ENCODE peak calls at places on chromosomes 4 and X, in four cellular contexts. R, P, X and V are unnamed samples.

GRCh38 chrX:28135378-28136047 is 154.3 kb upstream of the DCAF8L1 start:
- DNase-seq in X (no peak), P (no peak), R (no peak), V (no peak)

GRCh38 chr4:153438916-153439756 is 27.0 kb upstream of the TMEM131L start:
- DNase-seq in R (no peak), P (peak), X (no peak), V (no peak)

GRCh38 chr4:119592708-119593298 is 35.8 kb downstream of the PDE5A start:
- DNase-seq in X (no peak), R (no peak), P (no peak), V (no peak)

GRCh38 chr4:6235901-6236625 is 33.6 kb upstream of the WFS1 start:
- DNase-seq in P (no peak), R (no peak), X (no peak), V (no peak)

GRCh38 chr4:132642196-132642817 is 506.8 kb upstream of the PCDH10 start:
- DNase-seq in X (peak), P (peak), R (peak), V (peak)

GRCh38 chrX:122094611-122095010 is 1047.2 kb downstream of the GLUD2 start:
- DNase-seq in R (no peak), P (no peak), X (no peak), V (no peak)

GRCh38 chr4:173367946-173368345 is 2.8 kb upstream of the SAP30 start:
- DNase-seq in P (no peak), R (no peak), X (no peak), V (no peak)

GRCh38 chr4:27881705-27882104 is 1021.1 kb downstream of the STIM2 start:
- DNase-seq in P (no peak), R (no peak), X (no peak), V (no peak)

GRCh38 chrX:7582191-7582590 is 260.8 kb upstream of the VCX start:
- DNase-seq in P (no peak), X (no peak), R (no peak), V (no peak)

GRCh38 chr4:156963419-156963818 is 8.2 kb downstream of the PDGFC start:
- DNase-seq in R (no peak), P (no peak), X (no peak), V (no peak)

GRCh38 chr4:111678466-111678865 is 466.8 kb upstream of the FAM241A start:
- DNase-seq in R (no peak), X (no peak), P (no peak), V (no peak)

GRCh38 chr4:186851291-186852077 is 127.8 kb upstream of the FAT1 start:
- DNase-seq in X (no peak), R (no peak), P (no peak), V (no peak)

GRCh38 chrX:24799078-24799477 is 105.4 kb downstream of the POLA1 start:
- DNase-seq in P (no peak), X (no peak), R (no peak), V (no peak)

GRCh38 chr4:107931775-107932321 is 499 bp downstream of the CYP2U1 start:
- DNase-seq in X (no peak), P (no peak), R (no peak), V (no peak)

GRCh38 chrX:119399772-119400101 is 601 bp downstream of the SLC25A43 start:
- DNase-seq in P (no peak), X (no peak), R (no peak), V (no peak)

DNA sequence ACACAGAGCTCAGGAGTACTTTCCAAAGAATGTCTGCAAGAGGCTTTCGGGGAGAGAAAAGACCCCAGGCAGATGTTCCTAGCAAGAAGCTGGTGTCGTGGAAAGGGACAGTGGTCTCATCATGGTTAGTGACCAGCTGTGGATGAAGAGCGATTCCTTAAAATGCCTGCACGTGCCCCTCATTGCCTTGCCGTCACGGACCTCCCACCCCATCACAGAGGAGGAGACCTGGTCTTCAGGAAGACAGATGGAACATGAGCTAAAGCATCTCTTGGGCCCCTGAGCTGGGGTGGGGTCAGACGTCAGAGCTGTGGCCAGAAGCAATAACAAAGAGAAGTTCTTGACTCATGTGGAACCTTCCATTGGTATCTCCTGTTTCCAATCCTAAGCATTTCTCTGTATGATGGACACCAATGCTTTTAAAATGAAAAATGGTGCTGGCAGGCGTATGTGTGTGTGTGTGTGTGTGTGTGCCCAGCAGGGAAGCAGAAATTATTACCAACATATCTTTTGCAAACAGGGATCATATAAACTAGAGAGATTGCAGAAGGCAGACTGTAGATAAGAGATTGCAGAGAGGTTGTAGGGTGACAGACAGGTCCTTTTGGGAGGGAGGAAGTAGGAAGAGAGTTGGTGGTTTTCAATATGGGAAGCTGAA is 25.2 kb upstream of the ASMTL start:
- DNase-seq in P (no peak), X (no peak), R (no peak), V (no peak)
- TF ChIP-seq TARDBP in P (no peak), X (no peak), R (peak), V (no peak)

GRCh38 chr4:181952478-181952877 is 290.7 kb upstream of the TENM3 start:
- DNase-seq in R (no peak), P (no peak), X (no peak), V (no peak)
- TF ChIP-seq TARDBP in R (no peak), P (no peak), X (no peak), V (no peak)

DNA sequence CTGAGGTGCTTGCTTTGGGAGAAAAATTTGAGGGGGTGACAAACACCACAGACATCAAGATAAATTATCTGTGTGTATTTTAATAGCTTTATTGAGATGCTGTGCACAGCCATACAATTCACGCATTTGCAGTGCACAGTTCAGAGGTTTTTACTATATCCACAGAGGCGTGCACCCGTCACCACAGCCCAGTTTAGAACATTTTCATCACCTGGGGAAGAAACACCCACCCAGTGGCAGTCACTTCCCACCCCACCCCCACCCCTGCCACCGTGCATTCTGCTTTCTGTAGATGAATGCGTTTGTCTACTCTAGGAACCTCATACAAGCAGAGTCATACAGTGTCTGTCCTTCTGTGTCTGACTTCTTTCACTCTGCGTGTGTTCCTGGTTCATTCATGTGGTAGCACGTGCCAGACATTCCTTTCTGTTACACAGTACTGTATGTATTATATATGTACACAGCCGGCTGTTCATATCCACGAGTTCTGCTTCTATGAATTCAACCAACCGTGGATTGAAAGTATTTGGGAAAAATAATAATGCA is 122.8 kb downstream of the TBL1X start:
- DNase-seq in R (no peak), X (no peak), P (no peak), V (no peak)
- TF ChIP-seq TARDBP in R (no peak), X (no peak), P (no peak), V (no peak)

DNA sequence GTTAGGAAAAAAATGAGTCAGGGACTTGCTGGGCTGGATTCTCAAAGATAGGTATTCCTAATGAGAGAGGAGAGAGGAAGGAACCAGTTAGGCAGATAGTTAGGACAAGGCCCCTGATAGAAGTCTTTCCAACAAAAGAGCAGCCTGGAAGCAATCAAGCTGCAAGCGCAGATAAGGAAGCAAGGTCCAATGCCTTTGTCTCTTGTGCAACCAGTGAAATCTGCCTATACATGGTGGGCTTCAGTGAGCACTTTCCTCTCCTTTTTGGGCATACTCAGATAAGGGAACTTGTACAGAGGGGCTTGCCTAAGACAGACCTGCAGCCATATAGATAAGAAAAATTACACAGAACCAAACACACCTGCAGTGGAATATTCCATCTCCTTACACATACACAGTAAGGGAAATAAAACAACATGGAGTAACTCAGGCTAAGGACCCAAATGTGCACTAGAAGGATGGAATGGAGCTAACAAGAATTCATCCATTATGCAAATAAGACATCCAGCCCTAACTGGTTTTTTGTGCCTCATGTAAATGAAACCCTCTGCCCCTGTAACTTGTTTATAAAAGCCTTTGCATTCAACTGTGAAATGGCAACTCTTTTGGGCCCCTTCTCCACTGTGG is 68.8 kb downstream of the PCDH18 start:
- DNase-seq in X (no peak), R (no peak), P (no peak), V (no peak)
- TF ChIP-seq TARDBP in X (no peak), R (no peak), P (no peak), V (no peak)

GRCh38 chrX:155745792-155746191 is 133.0 kb upstream of the TMLHE start:
- DNase-seq in R (no peak), X (peak), P (no peak), V (peak)
- TF ChIP-seq TARDBP in R (no peak), X (no peak), P (no peak), V (no peak)

DNA sequence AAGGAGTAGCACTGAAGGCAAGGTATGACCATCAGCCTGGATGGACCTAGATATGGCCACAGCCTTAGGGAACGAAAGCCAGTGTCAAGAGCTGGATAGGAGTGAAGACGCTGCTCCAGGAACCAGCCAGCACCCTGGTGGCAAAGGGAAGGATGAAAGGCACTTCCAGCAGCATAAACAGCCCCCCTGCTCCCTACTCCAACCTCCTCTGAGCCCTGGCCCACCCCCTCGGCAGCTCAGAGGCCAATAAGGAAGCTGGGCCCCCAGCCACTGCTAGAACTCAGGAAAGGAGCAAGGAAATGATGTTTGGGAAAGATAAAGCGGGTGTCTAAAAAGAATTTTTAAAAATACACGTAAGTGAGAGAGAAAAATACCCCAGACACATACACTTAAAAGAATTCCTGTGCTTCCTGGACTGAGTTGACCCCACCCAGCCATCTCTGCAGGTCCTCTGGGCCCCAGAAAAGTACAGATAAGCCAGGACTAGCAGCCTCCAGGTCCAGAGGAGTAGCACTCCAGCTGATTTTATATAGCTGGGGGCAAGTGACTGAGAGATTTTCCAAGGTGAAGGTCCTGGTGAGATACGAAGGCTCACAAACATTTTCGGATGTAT is 170.4 kb downstream of the SHROOM4 start:
- DNase-seq in R (no peak), X (no peak), P (no peak), V (no peak)
- TF ChIP-seq TARDBP in R (no peak), X (no peak), P (no peak), V (no peak)

GRCh38 chr4:176840166-176840565 is 47.4 kb upstream of the VEGFC start:
- DNase-seq in P (no peak), R (no peak), X (no peak), V (no peak)

GRCh38 chr4:176837176-176837915 is 44.6 kb upstream of the VEGFC start:
- DNase-seq in P (no peak), X (no peak), R (no peak), V (no peak)

GRCh38 chr4:176839656-176840055 is 46.9 kb upstream of the VEGFC start:
- DNase-seq in P (no peak), R (no peak), X (no peak), V (no peak)

GRCh38 chr4:176841730-176842129 is 49.0 kb upstream of the VEGFC start:
- DNase-seq in P (no peak), X (no peak), R (no peak), V (no peak)

DNA sequence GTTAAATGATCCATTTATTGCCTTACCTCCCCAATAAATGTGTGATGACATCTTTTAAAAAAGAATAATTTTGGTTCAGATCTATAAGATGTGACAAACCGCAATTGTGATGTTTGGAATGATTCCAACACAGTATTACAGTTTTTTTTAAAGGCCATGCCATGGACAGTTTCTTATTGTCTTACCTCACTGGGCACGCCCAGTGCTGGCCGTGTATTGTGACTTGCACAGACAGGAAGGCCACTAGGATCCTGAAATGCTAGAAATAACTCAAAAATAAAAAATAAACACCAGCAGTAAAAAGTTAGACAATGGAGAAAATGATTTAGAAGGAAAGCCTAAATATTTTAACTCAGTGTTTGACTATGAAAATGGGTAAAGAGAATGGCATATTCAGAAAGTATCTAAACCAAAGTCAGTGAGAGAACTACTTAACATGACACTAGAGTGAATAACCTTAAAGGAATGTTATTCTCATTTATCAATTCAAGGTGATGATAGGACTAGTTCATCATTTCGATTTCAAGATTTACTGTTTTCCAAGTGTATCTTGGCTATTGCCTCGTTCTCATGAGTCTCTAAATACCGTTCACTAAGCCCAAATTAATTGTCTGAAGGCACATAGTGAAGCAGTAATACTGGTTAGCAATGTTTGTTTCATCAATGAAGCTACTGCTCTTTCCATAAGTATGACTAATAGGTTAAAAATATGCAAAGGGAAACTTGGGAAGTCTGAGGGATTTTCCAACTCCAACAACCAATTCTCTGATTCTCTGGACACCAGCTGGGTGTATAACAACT is 46.1 kb upstream of the VEGFC start:
- DNase-seq in P (no peak), X (no peak), R (no peak), V (no peak)
- TF ChIP-seq TARDBP in P (no peak), X (no peak), R (no peak), V (no peak)